ENCODE peak calls at places on chromosomes 3 and 15, in four cellular contexts. U is left lung, T is ovary, K is right lobe of liver. R is an unnamed sample.

GRCh38 chr3:2655229-2655701 is 454.9 kb downstream of the IL5RA start:
- DNase-seq in K (no peak), T (no peak), U (no peak), R (no peak)

GRCh38 chr3:128484404-128485282 is 8.4 kb downstream of the GATA2 start:
- DNase-seq in U (peak; percentile 50), T (no peak), K (no peak), R (no peak)

GRCh38 chr15:77985931-77986480 is 91.5 kb downstream of the TBC1D2B start:
- DNase-seq in U (no peak), T (no peak), K (no peak), R (no peak)

GRCh38 chr3:69116897-69117296 is 5.5 kb downstream of the LMOD3 start:
- DNase-seq in T (no peak), K (no peak), U (no peak), R (no peak)

GRCh38 chr3:141960731-141961130 is 84.3 kb downstream of the ATP1B3 start:
- DNase-seq in U (no peak), K (no peak), T (no peak), R (no peak)

GRCh38 chr3:170641510-170642236 is 55.8 kb upstream of the SLC7A14 start:
- DNase-seq in K (no peak), T (no peak), U (no peak), R (no peak)

GRCh38 chr3:38600551-38600950 is 48.9 kb downstream of the SCN5A start:
- DNase-seq in T (peak; percentile 5), U (no peak), K (no peak), R (no peak)

GRCh38 chr15:96336045-96336642 is 5.6 kb downstream of the NR2F2 start:
- DNase-seq in K (no peak), T (no peak), U (no peak), R (no peak)

GRCh38 chr3:115658337-115659181 is 35.2 kb downstream of the GAP43 start:
- DNase-seq in T (peak; percentile 84), U (peak; percentile 91), K (peak; percentile 74), R (peak; percentile 73)

GRCh38 chr3:127038476-127038875 is 55.6 kb downstream of the PLXNA1 start:
- DNase-seq in K (no peak), U (peak; percentile 62), T (peak; percentile 25), R (no peak)

GRCh38 chr3:143001034-143001368 is 369 bp upstream of the U2SURP start:
- DNase-seq in U (peak; percentile 77), K (peak; percentile 47), T (no peak), R (no peak)

GRCh38 chr3:126683506-126683905 is 20.5 kb upstream of the CHCHD6 start:
- DNase-seq in K (no peak), T (no peak), U (no peak), R (no peak)

GRCh38 chr3:29486087-29486486 is 205.2 kb downstream of the RBMS3 start:
- DNase-seq in T (no peak), U (no peak), K (no peak), R (no peak)

GRCh38 chr3:158160958-158161357 is 51.1 kb downstream of the RSRC1 start:
- DNase-seq in K (no peak), T (no peak), U (no peak), R (no peak)

GRCh38 chr3:16802382-16802781 is 82.4 kb upstream of the PLCL2 start:
- DNase-seq in T (no peak), K (no peak), U (no peak), R (no peak)

GRCh38 chr15:39260791-39261190 is 320.1 kb upstream of the THBS1 start:
- DNase-seq in U (no peak), K (no peak), T (no peak), R (no peak)

GRCh38 chr3:138398791-138399575 is 35.4 kb upstream of the ESYT3 start:
- DNase-seq in T (peak; percentile 67), K (no peak), U (no peak), R (no peak)

GRCh38 chr15:101042320-101042719 is 123.2 kb downstream of the LRRK1 start:
- DNase-seq in T (peak; percentile 31), K (no peak), U (no peak), R (no peak)

GRCh38 chr3:82055792-82056191 is 294.3 kb upstream of the GBE1 start:
- DNase-seq in U (no peak), T (no peak), K (no peak), R (no peak)

GRCh38 chr3:16849240-16849639 is 35.5 kb upstream of the PLCL2 start:
- DNase-seq in K (peak; percentile 30), U (no peak), T (peak; percentile 46), R (peak; percentile 14)

GRCh38 chr15:40960926-40961325 is 7.7 kb downstream of the CHAC1 start:
- DNase-seq in K (no peak), U (peak; percentile 83), T (no peak), R (no peak)

GRCh38 chr3:60707452-60708020 is 543.7 kb downstream of the FHIT start:
- DNase-seq in U (no peak), K (no peak), T (no peak), R (no peak)

GRCh38 chr3:126496894-126497850 is 20.4 kb downstream of the UROC1 start:
- DNase-seq in U (peak; percentile 72), K (no peak), T (no peak), R (no peak)

GRCh38 chr15:71627188-71627587 is 183.2 kb upstream of the NR2E3 start:
- DNase-seq in U (no peak), K (no peak), T (no peak), R (no peak)

GRCh38 chr15:101207867-101208288 is 44.0 kb downstream of the CHSY1 start:
- DNase-seq in T (no peak), K (no peak), U (no peak), R (no peak)

GRCh38 chr3:46380471-46381215 is 9.9 kb downstream of the CCR5 start:
- DNase-seq in K (no peak), U (no peak), T (no peak), R (peak; percentile 36)

GRCh38 chr3:138375446-138375845 is 27.1 kb downstream of the MRAS start:
- DNase-seq in K (no peak), U (no peak), T (no peak), R (no peak)

GRCh38 chr15:67845974-67846373 is 6.1 kb upstream of the RNU6-1 start:
- DNase-seq in U (no peak), T (no peak), K (no peak), R (no peak)

GRCh38 chr15:89129123-89129815 is 41.0 kb downstream of the ABHD2 start:
- DNase-seq in T (peak; percentile 65), U (peak; percentile 81), K (peak; percentile 64), R (peak; percentile 36)

GRCh38 chr3:28322464-28322863 is 26.1 kb upstream of the ZCWPW2 start:
- DNase-seq in T (no peak), U (no peak), K (no peak), R (no peak)

GRCh38 chr15:92683511-92683834 is 27.9 kb upstream of the FAM174B start:
- DNase-seq in U (no peak), T (peak; percentile 56), K (peak; percentile 46), R (peak; percentile 56)

DNA sequence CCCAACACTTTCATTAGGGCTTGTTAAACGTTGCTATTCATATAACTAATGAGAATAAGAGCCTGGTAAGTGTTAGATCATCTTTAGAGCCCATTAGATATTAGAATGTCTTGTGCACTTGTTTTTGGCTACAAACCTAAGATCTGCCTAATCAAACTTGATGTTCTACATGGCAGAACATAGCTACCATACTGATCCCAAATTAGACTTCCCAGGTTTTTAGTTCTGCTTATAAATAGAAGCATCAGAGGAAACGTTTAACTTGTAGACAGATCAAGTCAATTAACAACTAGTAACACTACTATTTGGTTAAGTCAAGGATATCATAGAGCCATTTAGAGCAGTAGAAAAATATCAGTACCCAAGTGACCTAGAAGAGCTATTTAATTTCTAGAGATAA is 11.7 kb upstream of the KPNA4 start:
- DNase-seq in K (no peak), T (no peak), U (no peak), R (no peak)
- H3K4me3 ChIP-seq in K (no peak overlapping the region), T (no peak overlapping the region), U (no peak overlapping the region), R (no peak overlapping the region)

GRCh38 chr3:11136871-11137626 is 17.2 kb upstream of the HRH1 start:
- DNase-seq in U (no peak), K (no peak), T (peak; percentile 50), R (no peak)
- H3K27ac ChIP-seq in U (no peak overlapping the region), K (no peak overlapping the region), T (no peak overlapping the region), R (no peak overlapping the region)

GRCh38 chr15:25717861-25718504 is 145.1 kb downstream of the ATP10A start:
- DNase-seq in U (no peak), K (no peak), T (no peak), R (no peak)
- H3K4me3 ChIP-seq in U (no peak overlapping the region), K (no peak overlapping the region), T (no peak overlapping the region), R (no peak overlapping the region)

GRCh38 chr3:56976666-56977560 is 83.6 kb upstream of the SPATA12 start:
- DNase-seq in U (no peak), K (no peak), T (peak; percentile 76), R (no peak)
- H3K27ac ChIP-seq in U (no peak overlapping the region), K (no peak overlapping the region), T (peak overlapping the region; percentile 94), R (no peak overlapping the region)

GRCh38 chr3:108664266-108664665 is 74.7 kb downstream of the DZIP3 start:
- DNase-seq in U (no peak), K (no peak), T (no peak), R (no peak)

GRCh38 chr3:108661699-108662098 is 72.2 kb downstream of the DZIP3 start:
- DNase-seq in K (no peak), U (no peak), T (no peak), R (no peak)

GRCh38 chr3:108667312-108667711 is 77.8 kb downstream of the DZIP3 start:
- DNase-seq in K (no peak), U (no peak), T (no peak), R (no peak)

GRCh38 chr3:108662141-108662738 is 72.7 kb downstream of the DZIP3 start:
- DNase-seq in U (no peak), T (no peak), K (no peak), R (no peak)
- H3K4me3 ChIP-seq in U (no peak overlapping the region), T (no peak overlapping the region), K (no peak overlapping the region), R (no peak overlapping the region)

GRCh38 chr15:22950211-22950990 is 29.8 kb downstream of the CYFIP1 start:
- DNase-seq in U (no peak), T (no peak), K (no peak), R (no peak)
- H3K27ac ChIP-seq in U (peak overlapping the region; percentile 61), T (peak overlapping the region; percentile 32), K (peak overlapping the region; percentile 1), R (peak overlapping the region; percentile 2)